ENCODE peak calls at places on chromosomes 4 and X, in seven cellular contexts. K is MM.1S, I is GM23338, F is prostate gland, M is colonic mucosa, Z is right lobe of liver, O is suprapubic skin. B is an unnamed sample.
A peak's percentile ranks its signal among the peaks of the same experiment; 100 is the strongest.

GRCh38 chr4:150310159-150310895 is 232.1 kb downstream of the DCLK2 start:
- DNase-seq in I (no peak), F (no peak), Z (no peak), K (no peak), O (no peak), M (no peak), B (peak; percentile 34)

GRCh38 chrX:83185887-83186286 is 322.2 kb upstream of the POU3F4 start:
- DNase-seq in I (no peak), Z (no peak), F (no peak), O (no peak), K (no peak), M (no peak), B (no peak)

GRCh38 chrX:153903238-153903980 is 1.1 kb upstream of the AVPR2 start:
- DNase-seq in Z (no peak), K (no peak), O (no peak), M (no peak), I (no peak), F (no peak), B (no peak)

GRCh38 chr4:186240452-186240847 is 13.1 kb downstream of the KLKB1 start:
- DNase-seq in K (no peak), F (no peak), I (no peak), M (no peak), Z (no peak), O (no peak), B (no peak)

GRCh38 chr4:147965056-147965455 is 233.2 kb downstream of the ARHGAP10 start:
- DNase-seq in Z (no peak), F (peak; percentile 23), O (no peak), I (no peak), M (peak; percentile 56), K (no peak), B (no peak)

GRCh38 chrX:107567370-107567769 is 60.9 kb upstream of the PRPS1 start:
- DNase-seq in Z (no peak), M (no peak), K (no peak), F (no peak), I (no peak), O (no peak), B (no peak)

GRCh38 chr4:40256329-40256728 is 59.5 kb downstream of the RHOH start:
- DNase-seq in K (no peak), Z (no peak), I (no peak), F (peak; percentile 34), O (no peak), M (no peak), B (no peak)

GRCh38 chrX:97628807-97629596 is 745.3 kb downstream of the RPA4 start:
- DNase-seq in F (no peak), M (no peak), K (no peak), O (no peak), I (no peak), Z (no peak), B (no peak)

GRCh38 chr4:101356928-101357327 is 9.6 kb upstream of the PPP3CA start:
- DNase-seq in K (peak; percentile 41), O (no peak), Z (peak; percentile 56), I (no peak), M (no peak), F (no peak), B (peak; percentile 93)

GRCh38 chr4:73859614-73860088 is 6.6 kb downstream of the PF4V1 start:
- DNase-seq in F (no peak), Z (no peak), I (no peak), K (no peak), O (no peak), M (no peak), B (no peak)

GRCh38 chr4:6781561-6781960 is 966 bp upstream of the KIAA0232 start:
- DNase-seq in K (no peak), I (no peak), O (no peak), Z (peak; percentile 42), M (no peak), F (no peak), B (no peak)

GRCh38 chr4:53119685-53120084 is 246.2 kb downstream of the SCFD2 start:
- DNase-seq in I (peak; percentile 63), Z (no peak), O (no peak), F (no peak), M (no peak), K (no peak), B (peak; percentile 66)

GRCh38 chr4:150231108-150231770 is 153.0 kb downstream of the DCLK2 start:
- DNase-seq in I (no peak), K (no peak), M (no peak), F (no peak), O (no peak), Z (no peak), B (peak; percentile 81)

GRCh38 chr4:15239866-15240265 is 188.0 kb upstream of the C1QTNF7 start:
- DNase-seq in M (peak; percentile 37), I (no peak), Z (no peak), O (no peak), F (no peak), K (no peak), B (peak; percentile 91)

GRCh38 chr4:140926672-140927071 is 170.5 kb upstream of the TBC1D9 start:
- DNase-seq in F (no peak), I (no peak), K (no peak), O (no peak), Z (no peak), M (no peak), B (no peak)

GRCh38 chr4:102564399-102564921 is 63.3 kb downstream of the NFKB1 start:
- DNase-seq in M (no peak), F (no peak), I (no peak), K (no peak), O (no peak), Z (no peak), B (peak; percentile 88)

GRCh38 chr4:158810487-158811215 is 41.8 kb downstream of the FNIP2 start:
- DNase-seq in I (no peak), K (no peak), F (peak; percentile 68), Z (no peak), O (peak; percentile 83), M (peak; percentile 72), B (peak; percentile 99)

GRCh38 chr4:504076-504475 is 5.1 kb downstream of the PIGG start:
- DNase-seq in I (no peak), Z (no peak), M (no peak), F (no peak), O (no peak), K (no peak), B (no peak)

GRCh38 chr4:25862411-25863346 is at the start of gene SEL1L3:
- DNase-seq in M (peak; percentile 61), O (no peak), F (peak; percentile 23), Z (peak; percentile 64), I (peak; percentile 89), K (peak; percentile 56), B (no peak)

GRCh38 chrX:11298600-11298999 is 5.4 kb downstream of the AMELX start:
- DNase-seq in Z (no peak), I (no peak), O (no peak), M (no peak), K (no peak), F (no peak), B (no peak)

GRCh38 chrX:30659421-30659820 is 6.2 kb downstream of the GK start:
- DNase-seq in I (no peak), F (no peak), O (no peak), M (no peak), K (no peak), Z (no peak), B (peak; percentile 94)

GRCh38 chrX:18890724-18891560 is 93.0 kb downstream of the PHKA2 start:
- DNase-seq in M (no peak), O (peak; percentile 46), I (no peak), Z (no peak), K (no peak), F (no peak), B (no peak)

GRCh38 chr4:99144070-99144469 is at the start of gene ADH4:
- DNase-seq in M (no peak), K (no peak), I (no peak), Z (peak; percentile 70), F (no peak), O (no peak), B (peak; percentile 42)

GRCh38 chr4:184653650-184654049 is 4.1 kb downstream of the PRIMPOL start:
- DNase-seq in K (no peak), I (peak; percentile 45), O (no peak), M (no peak), F (no peak), Z (no peak), B (peak; percentile 11)

DNA sequence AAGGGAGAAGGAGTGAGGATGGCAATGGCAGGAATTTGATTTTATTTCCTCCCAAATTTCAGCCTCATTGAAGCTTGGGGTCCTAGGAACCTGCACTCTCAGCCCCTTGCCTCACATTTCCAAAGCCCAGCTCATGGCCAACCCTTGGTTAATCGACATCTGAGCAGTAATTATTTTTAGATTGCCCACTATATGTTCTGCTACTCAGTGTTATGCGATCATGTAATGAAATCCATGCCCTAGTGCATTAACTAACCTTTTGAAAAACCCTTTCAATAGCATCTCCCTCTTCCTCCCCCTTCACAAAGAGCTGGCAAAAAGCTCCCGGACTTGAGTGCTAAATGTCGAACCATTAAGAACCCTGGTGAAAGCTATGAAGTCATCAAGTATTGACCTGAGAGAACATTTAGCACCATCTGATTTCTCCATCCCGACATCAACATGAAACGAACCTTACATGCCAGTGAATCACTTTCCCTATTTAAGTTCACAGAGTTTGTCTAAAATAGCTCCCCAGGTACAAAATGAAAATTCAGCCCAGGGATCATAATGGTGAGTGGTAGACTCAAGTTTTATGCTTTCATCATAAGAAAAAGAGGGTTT is 59.2 kb upstream of the RPS6KA3 start:
- DNase-seq in I (no peak), K (no peak), M (no peak), O (no peak), F (no peak), Z (no peak), B (no peak)
- H3K4me3 ChIP-seq in I (no peak overlapping the region), K (no peak overlapping the region), M (no peak overlapping the region), O (no peak overlapping the region), F (no peak overlapping the region), Z (no peak overlapping the region), B (no peak overlapping the region)

DNA sequence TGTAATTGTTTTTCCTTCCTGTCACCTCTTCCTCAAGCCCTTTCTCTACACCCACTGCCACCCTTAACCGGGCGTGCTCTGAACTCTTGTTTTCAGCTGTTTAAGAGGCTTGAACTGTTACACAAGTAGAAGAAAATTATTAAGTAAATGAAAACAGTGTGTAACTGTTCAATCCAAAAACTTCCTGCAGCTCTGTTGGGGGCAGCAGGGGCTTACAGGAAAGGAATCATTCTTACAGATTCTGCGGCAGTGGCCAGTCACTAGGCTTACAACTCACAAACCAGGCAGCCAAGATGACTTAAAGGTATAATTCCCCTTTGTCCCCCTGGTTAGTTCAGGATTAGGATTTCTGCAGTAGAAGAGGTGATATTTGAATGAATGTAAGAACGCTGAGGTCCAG is 70.2 kb upstream of the ETNPPL start:
- DNase-seq in O (no peak), Z (no peak), F (no peak), K (no peak), M (no peak), I (no peak), B (no peak)
- TF ChIP-seq CTCF in O (no peak), Z (no peak), F (no peak), K (no peak), M (no peak), I (no peak), B (no peak)

GRCh38 chrX:367866-368265 is 18.8 kb downstream of the PPP2R3B start:
- DNase-seq in Z (no peak), K (no peak), M (no peak), F (no peak), O (no peak), I (no peak), B (no peak)
- H3K4me3 ChIP-seq in Z (no peak overlapping the region), K (no peak overlapping the region), M (no peak overlapping the region), F (no peak overlapping the region), O (no peak overlapping the region), I (no peak overlapping the region), B (no peak overlapping the region)

DNA sequence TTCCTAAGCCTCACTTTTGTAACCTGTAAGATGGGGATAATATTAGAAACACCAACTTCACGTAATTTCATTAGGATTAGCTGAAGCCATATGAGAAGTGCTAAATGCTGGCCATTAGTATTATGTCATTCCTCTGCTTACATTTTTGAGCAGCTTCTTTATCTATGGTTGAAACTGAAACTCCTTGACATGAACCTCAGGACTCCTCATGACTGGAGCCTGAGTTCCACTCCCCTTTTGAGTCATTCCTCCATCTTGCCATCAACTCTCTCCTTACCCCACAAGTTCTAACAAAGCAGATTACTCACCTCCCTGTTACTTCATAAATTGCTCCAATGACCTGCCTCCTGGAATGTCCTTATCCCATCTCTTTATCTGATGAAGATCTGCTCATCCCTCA is 123.2 kb upstream of the KCNIP4 start:
- DNase-seq in F (no peak), M (no peak), O (no peak), K (peak; percentile 84), I (no peak), Z (no peak), B (peak; percentile 55)
- TF ChIP-seq CTCF in F (no peak), M (no peak), O (no peak), K (no peak), I (no peak), Z (no peak), B (no peak)